ENCODE peak calls at places on chromosomes 16 and 17, in seven cellular contexts. I is NCI-H1930; C is dorsolateral prefrontal cortex; S is colonic mucosa; H is amygdala; D is stimulated activated CD8-positive, alpha-beta memory T cell treated with anti-CD3 and anti-CD28 coated beads, Interleukin-7, amount 100 ng/mL, for 24 hours; V is choroid plexus epithelial cell. N is an unnamed sample.

GRCh38 chr16:13919330-13919682 is 648 bp upstream of the ERCC4 start:
- DNase-seq in I (peak), C (no peak), S (peak), H (no peak), D (no peak), V (peak), N (no peak)

GRCh38 chr17:82449136-82449882 is 1.2 kb downstream of the CYBC1 start:
- DNase-seq in I (no peak), C (no peak), S (no peak), H (no peak), D (peak), V (no peak), N (no peak)

GRCh38 chr17:77772461-77772897 is 186.0 kb upstream of the TNRC6C start:
- DNase-seq in I (no peak), C (no peak), S (peak), H (no peak), D (peak), V (peak), N (peak)

GRCh38 chr16:76970087-76970744 is 220.8 kb upstream of the MON1B start:
- DNase-seq in I (no peak), C (no peak), S (no peak), H (no peak), D (no peak), V (peak), N (no peak)

GRCh38 chr16:64445245-64445644 is 676.6 kb downstream of the CDH11 start:
- DNase-seq in I (no peak), C (no peak), S (no peak), H (no peak), D (no peak), V (no peak), N (no peak)

GRCh38 chr16:66459878-66460277 is 32.8 kb downstream of the BEAN1 start:
- DNase-seq in I (no peak), C (no peak), S (no peak), H (no peak), D (no peak), V (peak), N (no peak)

GRCh38 chr16:15643453-15644305 is 725 bp upstream of the MARF1 start:
- DNase-seq in I (peak), C (no peak), S (peak), H (peak), D (no peak), V (peak), N (no peak)

GRCh38 chr17:45384047-45384799 is 48.4 kb downstream of the ARHGAP27 start:
- DNase-seq in I (no peak), C (no peak), S (no peak), H (no peak), D (no peak), V (no peak), N (no peak)

GRCh38 chr17:36188891-36189306 is 7.7 kb downstream of the CCL3L1 start:
- DNase-seq in I (no peak), C (no peak), S (no peak), H (peak), D (no peak), V (no peak), N (no peak)

GRCh38 chr17:50584749-50585148 is 24.2 kb downstream of the CACNA1G start:
- DNase-seq in I (no peak), C (no peak), S (no peak), H (no peak), D (no peak), V (no peak), N (no peak)

GRCh38 chr16:83143788-83144187 is 517.0 kb downstream of the CDH13 start:
- DNase-seq in I (no peak), C (no peak), S (peak), H (no peak), D (no peak), V (peak), N (no peak)